ENCODE peak calls at places on chromosomes 12 and 14, in nine cellular contexts. U is neural progenitor cell, E is endothelial cell of umbilical vein, P is astrocyte, V is K562, I is fibroblast of lung, Z is SK-N-SH, T is HepG2, X is GM23248. Q is an unnamed sample.
A peak's percentile ranks its signal among the peaks of the same experiment; 100 is the strongest.

GRCh38 chr12:64385468-64385867 is 5.1 kb downstream of the C12orf56 start:
- DNase-seq in U (no peak), E (no peak), P (peak; percentile 46), V (no peak), I (peak; percentile 64), Z (no peak), T (no peak), X (peak; percentile 81), Q (no peak)

GRCh38 chr14:41609704-41610183 is 3.1 kb downstream of the LRFN5 start:
- DNase-seq in U (peak; percentile 85), E (no peak), P (peak; percentile 18), V (no peak), I (peak; percentile 48), Z (peak; percentile 28), T (no peak), X (peak; percentile 80), Q (no peak)

GRCh38 chr12:120709976-120710804 is at the start of gene UNC119B:
- DNase-seq in U (peak; percentile 90), E (peak; percentile 74), P (peak; percentile 50), V (peak; percentile 90), I (peak; percentile 66), Z (peak; percentile 96), T (no peak), X (peak; percentile 83), Q (peak; percentile 85)

GRCh38 chr12:47110706-47111391 is 31.1 kb upstream of the AMIGO2 start:
- DNase-seq in U (no peak), E (no peak), P (no peak), V (no peak), I (no peak), Z (no peak), T (no peak), X (no peak), Q (no peak)

GRCh38 chr14:95142208-95142607 is 15.1 kb downstream of the DICER1 start:
- DNase-seq in U (no peak), E (no peak), P (no peak), V (no peak), I (no peak), Z (no peak), T (no peak), X (no peak), Q (peak; percentile 69)

GRCh38 chr12:89075890-89076591 is 276.3 kb downstream of the DUSP6 start:
- DNase-seq in U (no peak), E (no peak), P (no peak), V (no peak), I (peak; percentile 27), Z (no peak), T (no peak), X (peak; percentile 30), Q (no peak)

GRCh38 chr12:2231956-2232355 is 179.2 kb downstream of the CACNA1C start:
- DNase-seq in U (no peak), E (no peak), P (no peak), V (no peak), I (no peak), Z (no peak), T (no peak), X (peak; percentile 58), Q (no peak)

GRCh38 chr14:76997257-76997970 is 31.1 kb downstream of the IRF2BPL start:
- DNase-seq in U (peak; percentile 34), E (no peak), P (peak; percentile 17), V (no peak), I (peak; percentile 36), Z (no peak), T (no peak), X (peak; percentile 83), Q (no peak)

GRCh38 chr14:105491366-105492006 is 440 bp downstream of the TEDC1 start:
- DNase-seq in U (peak; percentile 78), E (peak; percentile 65), P (no peak), V (peak; percentile 95), I (peak; percentile 21), Z (peak; percentile 95), T (peak; percentile 77), X (peak; percentile 85), Q (peak; percentile 97)

GRCh38 chr14:52314521-52315354 is 626 bp downstream of the PTGER2 start:
- DNase-seq in U (peak; percentile 36), E (peak; percentile 6), P (no peak), V (no peak), I (peak; percentile 43), Z (peak; percentile 73), T (no peak), X (peak; percentile 67), Q (no peak)

GRCh38 chr12:91529829-91530228 is 347.2 kb upstream of the DCN start:
- DNase-seq in U (no peak), E (peak; percentile 39), P (peak; percentile 8), V (no peak), I (peak; percentile 12), Z (no peak), T (no peak), X (peak; percentile 1), Q (no peak)

GRCh38 chr12:50598321-50598862 is 93.6 kb downstream of the DIP2B start:
- DNase-seq in U (no peak), E (no peak), P (no peak), V (no peak), I (peak; percentile 45), Z (no peak), T (no peak), X (peak; percentile 66), Q (peak; percentile 65)

GRCh38 chr12:107368586-107368985 is 275.2 kb upstream of the CRY1 start:
- DNase-seq in U (no peak), E (no peak), P (no peak), V (no peak), I (no peak), Z (no peak), T (no peak), X (no peak), Q (no peak)

GRCh38 chr12:113477842-113478215 is 6.2 kb upstream of the LHX5 start:
- DNase-seq in U (no peak), E (no peak), P (no peak), V (no peak), I (no peak), Z (peak; percentile 24), T (no peak), X (no peak), Q (no peak)

GRCh38 chr12:113480336-113480688 is 8.6 kb upstream of the LHX5 start:
- DNase-seq in U (no peak), E (no peak), P (no peak), V (no peak), I (no peak), Z (no peak), T (no peak), X (no peak), Q (no peak)

GRCh38 chr12:113478351-113479011 is 6.8 kb upstream of the LHX5 start:
- DNase-seq in U (peak; percentile 72), E (no peak), P (no peak), V (no peak), I (no peak), Z (no peak), T (no peak), X (no peak), Q (no peak)

GRCh38 chr12:113479193-113479577 is 7.5 kb upstream of the LHX5 start:
- DNase-seq in U (peak; percentile 27), E (no peak), P (no peak), V (no peak), I (no peak), Z (peak; percentile 25), T (no peak), X (no peak), Q (no peak)

DNA sequence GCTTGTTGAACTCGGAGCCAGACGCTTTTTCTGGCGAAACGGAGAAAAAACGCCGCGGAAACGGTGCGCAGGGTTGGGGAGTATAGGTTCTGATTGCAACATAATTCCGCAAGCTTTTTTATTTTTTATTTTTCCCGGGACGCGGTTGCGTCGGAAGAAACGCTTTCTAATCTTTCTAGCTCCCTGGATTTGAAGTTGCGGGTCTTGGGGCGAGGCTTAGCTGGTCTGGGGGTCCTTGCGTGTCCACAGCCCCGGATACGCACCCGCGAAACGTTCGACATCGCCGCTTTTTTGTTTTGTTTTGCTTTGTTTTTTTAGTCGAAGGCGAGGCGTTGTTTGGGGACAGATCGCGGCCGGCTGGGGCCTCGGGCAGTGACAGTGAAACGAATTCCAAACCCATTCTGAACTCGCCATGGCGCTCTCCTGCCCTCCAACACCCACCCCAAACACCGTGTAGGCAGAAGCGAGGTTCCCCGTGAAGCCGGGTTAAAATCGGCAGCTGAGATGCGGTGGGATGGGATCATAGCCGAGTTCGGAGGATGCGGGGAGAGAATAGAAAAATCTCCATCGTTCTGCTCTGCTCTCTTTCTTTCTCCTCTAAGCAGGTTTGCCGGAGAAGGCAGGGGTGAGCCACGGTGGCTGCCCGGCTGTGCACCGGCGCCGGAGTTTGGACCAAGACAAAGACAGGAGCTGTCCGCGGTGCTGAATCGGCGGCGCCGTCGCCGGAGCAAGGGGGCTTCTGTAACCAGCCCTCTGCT is 8.1 kb upstream of the LHX5 start:
- DNase-seq in U (peak; percentile 94), E (peak; percentile 28), P (peak; percentile 15), V (peak; percentile 73), I (peak; percentile 39), Z (peak; percentile 51), T (peak; percentile 12), X (peak; percentile 62), Q (no peak)
- H3K9ac ChIP-seq in U (no peak overlapping the region), E (no peak overlapping the region), P (no peak overlapping the region), V (no peak overlapping the region), I (no peak overlapping the region), Z (no peak overlapping the region), T (no peak overlapping the region), X (no peak overlapping the region), Q (no peak overlapping the region)

GRCh38 chr12:12606793-12607589 is 4.7 kb upstream of the CREBL2 start:
- DNase-seq in U (no peak), E (no peak), P (peak; percentile 91), V (no peak), I (peak; percentile 92), Z (no peak), T (peak; percentile 32), X (peak; percentile 65), Q (no peak)
- H2AFZ ChIP-seq in U (peak overlapping the region; percentile 51), E (peak overlapping the region; percentile 21), P (peak overlapping the region; percentile 50), V (peak overlapping the region; percentile 84), I (no peak overlapping the region), Z (peak overlapping the region; percentile 31), T (peak overlapping the region; percentile 16), X (peak overlapping the region; percentile 70), Q (no peak overlapping the region)

GRCh38 chr12:124532947-124533346 is 34.5 kb downstream of the NCOR2 start:
- DNase-seq in U (peak; percentile 38), E (no peak), P (no peak), V (no peak), I (no peak), Z (no peak), T (no peak), X (no peak), Q (no peak)
- H3K79me2 ChIP-seq in U (peaks cover 88% of the 10 kb centered on the region), E (peaks cover 42% of the 10 kb centered on the region), P (peaks cover 92% of the 10 kb centered on the region), V (peaks cover 53% of the 10 kb centered on the region), I (peaks cover 20% of the 10 kb centered on the region), Z (peaks cover 76% of the 10 kb centered on the region), T (peaks cover 16% of the 10 kb centered on the region), X (peaks cover 95% of the 10 kb centered on the region), Q (peaks cover 96% of the 10 kb centered on the region)

DNA sequence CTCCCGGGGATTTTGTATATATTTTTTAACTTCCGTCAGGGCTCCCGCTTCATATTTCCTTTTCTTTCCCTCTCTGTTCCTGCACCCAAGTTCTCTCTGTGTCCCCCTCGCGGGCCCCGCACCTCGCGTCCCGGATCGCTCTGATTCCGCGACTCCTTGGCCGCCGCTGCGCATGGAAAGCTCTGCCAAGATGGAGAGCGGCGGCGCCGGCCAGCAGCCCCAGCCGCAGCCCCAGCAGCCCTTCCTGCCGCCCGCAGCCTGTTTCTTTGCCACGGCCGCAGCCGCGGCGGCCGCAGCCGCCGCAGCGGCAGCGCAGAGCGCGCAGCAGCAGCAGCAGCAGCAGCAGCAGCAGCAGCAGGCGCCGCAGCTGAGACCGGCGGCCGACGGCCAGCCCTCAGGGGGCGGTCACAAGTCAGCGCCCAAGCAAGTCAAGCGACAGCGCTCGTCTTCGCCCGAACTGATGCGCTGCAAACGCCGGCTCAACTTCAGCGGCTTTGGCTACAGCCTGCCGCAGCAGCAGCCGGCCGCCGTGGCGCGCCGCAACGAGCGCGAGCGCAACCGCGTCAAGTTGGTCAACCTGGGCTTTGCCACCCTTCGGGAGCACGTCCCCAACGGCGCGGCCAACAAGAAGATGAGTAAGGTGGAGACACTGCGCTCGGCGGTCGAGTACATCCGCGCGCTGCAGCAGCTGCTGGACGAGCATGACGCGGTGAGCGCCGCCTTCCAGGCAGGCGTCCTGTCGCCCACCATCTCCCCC is 777 bp downstream of the ASCL1 start:
- DNase-seq in U (peak; percentile 94), E (peak; percentile 35), P (peak; percentile 18), V (no peak), I (peak; percentile 46), Z (peak; percentile 80), T (no peak), X (peak; percentile 54), Q (no peak)
- H3K9ac ChIP-seq in U (no peak overlapping the region), E (no peak overlapping the region), P (no peak overlapping the region), V (no peak overlapping the region), I (no peak overlapping the region), Z (no peak overlapping the region), T (no peak overlapping the region), X (no peak overlapping the region), Q (no peak overlapping the region)